ENCODE peak calls at places on chromosomes 1 and 21, in four cellular contexts. One of them, this sample, is unnamed.
A peak's percentile ranks its signal among the peaks of the same experiment; 100 is the strongest.

GRCh38 chr1:173287785-173288184 is 80.7 kb upstream of the TNFSF4 start:
- DNase-seq in vagina: no peak
- DNase-seq in psoas muscle: no peak
- DNase-seq in progenitor cell of endocrine pancreas: no peak
- DNase-seq in this sample: no peak

GRCh38 chr1:19258353-19258752 is 6.7 kb downstream of the MRTO4 start:
- DNase-seq in vagina: no peak
- DNase-seq in psoas muscle: no peak
- DNase-seq in progenitor cell of endocrine pancreas: no peak
- DNase-seq in this sample: no peak

GRCh38 chr1:25500694-25501093 is 42.7 kb upstream of the LDLRAP1 start:
- DNase-seq in vagina: no peak
- DNase-seq in psoas muscle: no peak
- DNase-seq in progenitor cell of endocrine pancreas: no peak
- DNase-seq in this sample: no peak

GRCh38 chr1:8332806-8333205 is 14.9 kb downstream of the SLC45A1 start:
- DNase-seq in vagina: no peak
- DNase-seq in psoas muscle: no peak
- DNase-seq in progenitor cell of endocrine pancreas: no peak
- DNase-seq in this sample: no peak

GRCh38 chr1:84759756-84760155 is 69.5 kb upstream of the SSX2IP start:
- DNase-seq in vagina: no peak
- DNase-seq in psoas muscle: no peak
- DNase-seq in progenitor cell of endocrine pancreas: no peak
- DNase-seq in this sample: no peak

GRCh38 chr1:5271264-5271663 is 616.9 kb downstream of the AJAP1 start:
- DNase-seq in vagina: no peak
- DNase-seq in psoas muscle: no peak
- DNase-seq in progenitor cell of endocrine pancreas: no peak
- DNase-seq in this sample: no peak

GRCh38 chr1:76868154-76868882 is 1.0 kb downstream of the ST6GALNAC5 start:
- DNase-seq in vagina: no peak
- DNase-seq in psoas muscle: peak; percentile 54
- DNase-seq in progenitor cell of endocrine pancreas: peak; percentile 37
- DNase-seq in this sample: no peak

GRCh38 chr1:207013321-207014085 is 19.1 kb downstream of the C1orf116 start:
- DNase-seq in vagina: peak; percentile 20
- DNase-seq in psoas muscle: no peak
- DNase-seq in progenitor cell of endocrine pancreas: no peak
- DNase-seq in this sample: no peak

GRCh38 chr1:18539171-18539570 is 58.4 kb downstream of the KLHDC7A start:
- DNase-seq in vagina: peak; percentile 37
- DNase-seq in psoas muscle: no peak
- DNase-seq in progenitor cell of endocrine pancreas: no peak
- DNase-seq in this sample: no peak

GRCh38 chr1:12496154-12496961 is 121.7 kb downstream of the DHRS3 start:
- DNase-seq in vagina: no peak
- DNase-seq in psoas muscle: no peak
- DNase-seq in progenitor cell of endocrine pancreas: no peak
- DNase-seq in this sample: no peak

GRCh38 chr1:242005866-242006565 is 7.1 kb upstream of the MAP1LC3C start:
- DNase-seq in vagina: no peak
- DNase-seq in psoas muscle: no peak
- DNase-seq in progenitor cell of endocrine pancreas: no peak
- DNase-seq in this sample: peak; percentile 55

GRCh38 chr1:215282557-215282956 is 200.0 kb downstream of the KCNK2 start:
- DNase-seq in vagina: no peak
- DNase-seq in psoas muscle: no peak
- DNase-seq in progenitor cell of endocrine pancreas: no peak
- DNase-seq in this sample: no peak

GRCh38 chr1:108109295-108109973 is 90.7 kb downstream of the SLC25A24 start:
- DNase-seq in vagina: no peak
- DNase-seq in psoas muscle: no peak
- DNase-seq in progenitor cell of endocrine pancreas: no peak
- DNase-seq in this sample: no peak

GRCh38 chr21:36047139-36047538 is 13.2 kb downstream of the SETD4 start:
- DNase-seq in vagina: no peak
- DNase-seq in psoas muscle: no peak
- DNase-seq in progenitor cell of endocrine pancreas: no peak
- DNase-seq in this sample: no peak

GRCh38 chr1:19395678-19396192 is 83.6 kb downstream of the SLC66A1 start:
- DNase-seq in vagina: no peak
- DNase-seq in psoas muscle: no peak
- DNase-seq in progenitor cell of endocrine pancreas: no peak
- DNase-seq in this sample: peak; percentile 94

GRCh38 chr1:206453111-206453510 is 17.2 kb upstream of the IKBKE start:
- DNase-seq in vagina: no peak
- DNase-seq in psoas muscle: no peak
- DNase-seq in progenitor cell of endocrine pancreas: no peak
- DNase-seq in this sample: no peak

GRCh38 chr1:199399996-199400714 is 627.4 kb upstream of the NR5A2 start:
- DNase-seq in vagina: no peak
- DNase-seq in psoas muscle: no peak
- DNase-seq in progenitor cell of endocrine pancreas: no peak
- DNase-seq in this sample: no peak

GRCh38 chr1:230753586-230754251 is 6.5 kb downstream of the CAPN9 start:
- DNase-seq in vagina: no peak
- DNase-seq in psoas muscle: no peak
- DNase-seq in progenitor cell of endocrine pancreas: peak; percentile 30
- DNase-seq in this sample: no peak

GRCh38 chr1:43774359-43774758 is 67.0 kb downstream of the ST3GAL3 start:
- DNase-seq in vagina: no peak
- DNase-seq in psoas muscle: no peak
- DNase-seq in progenitor cell of endocrine pancreas: no peak
- DNase-seq in this sample: peak; percentile 79

GRCh38 chr1:83725735-83726360 is 273.1 kb downstream of the TTLL7 start:
- DNase-seq in vagina: no peak
- DNase-seq in psoas muscle: no peak
- DNase-seq in progenitor cell of endocrine pancreas: no peak
- DNase-seq in this sample: no peak
- TF ChIP-seq CTCF in vagina: no peak
- TF ChIP-seq CTCF in psoas muscle: no peak
- TF ChIP-seq CTCF in progenitor cell of endocrine pancreas: no peak
- TF ChIP-seq CTCF in this sample: no peak

DNA sequence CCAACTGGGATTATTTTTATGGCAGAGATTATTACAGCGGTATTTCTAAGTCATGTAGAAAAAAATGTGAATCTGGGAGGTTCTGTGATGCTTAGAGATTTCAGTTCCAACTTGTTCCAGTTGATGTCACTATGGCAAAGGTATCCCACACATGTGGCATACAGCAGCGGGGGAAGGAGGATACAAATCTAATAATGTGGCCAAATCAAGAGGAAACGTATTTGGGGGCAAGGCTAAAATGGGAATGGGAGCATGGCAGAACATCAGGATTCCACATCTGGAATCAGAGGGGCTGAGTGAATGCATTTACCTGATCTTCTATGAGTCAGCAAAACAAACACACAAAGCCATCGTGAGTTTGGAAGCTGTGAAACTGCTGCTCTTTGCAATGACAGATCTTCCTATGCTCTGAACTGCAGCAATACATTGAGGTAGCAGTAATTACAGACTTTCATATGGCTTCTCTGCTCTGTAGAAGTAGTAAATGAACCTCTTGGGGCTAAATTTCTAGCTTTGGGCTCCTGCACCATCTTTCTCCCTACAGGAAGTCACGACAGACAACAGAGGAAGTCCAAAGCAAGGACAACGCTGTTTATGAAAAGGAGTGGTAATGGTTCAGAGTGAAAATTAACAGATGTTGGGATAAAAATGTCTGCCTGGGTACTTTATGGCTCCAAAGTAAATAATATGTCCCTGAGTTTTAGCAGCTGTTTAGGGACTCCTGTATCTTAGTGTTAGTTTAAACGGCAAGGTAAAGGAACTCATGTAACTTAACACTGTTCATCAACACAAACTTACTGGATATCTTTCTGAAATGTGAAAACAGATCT is 55.6 kb downstream of the GABPA start:
- DNase-seq in vagina: no peak
- DNase-seq in psoas muscle: no peak
- DNase-seq in progenitor cell of endocrine pancreas: no peak
- DNase-seq in this sample: peak; percentile 60
- TF ChIP-seq CTCF in vagina: no peak
- TF ChIP-seq CTCF in psoas muscle: peak; percentile 28
- TF ChIP-seq CTCF in progenitor cell of endocrine pancreas: peak; percentile 47
- TF ChIP-seq CTCF in this sample: peak; percentile 36

DNA sequence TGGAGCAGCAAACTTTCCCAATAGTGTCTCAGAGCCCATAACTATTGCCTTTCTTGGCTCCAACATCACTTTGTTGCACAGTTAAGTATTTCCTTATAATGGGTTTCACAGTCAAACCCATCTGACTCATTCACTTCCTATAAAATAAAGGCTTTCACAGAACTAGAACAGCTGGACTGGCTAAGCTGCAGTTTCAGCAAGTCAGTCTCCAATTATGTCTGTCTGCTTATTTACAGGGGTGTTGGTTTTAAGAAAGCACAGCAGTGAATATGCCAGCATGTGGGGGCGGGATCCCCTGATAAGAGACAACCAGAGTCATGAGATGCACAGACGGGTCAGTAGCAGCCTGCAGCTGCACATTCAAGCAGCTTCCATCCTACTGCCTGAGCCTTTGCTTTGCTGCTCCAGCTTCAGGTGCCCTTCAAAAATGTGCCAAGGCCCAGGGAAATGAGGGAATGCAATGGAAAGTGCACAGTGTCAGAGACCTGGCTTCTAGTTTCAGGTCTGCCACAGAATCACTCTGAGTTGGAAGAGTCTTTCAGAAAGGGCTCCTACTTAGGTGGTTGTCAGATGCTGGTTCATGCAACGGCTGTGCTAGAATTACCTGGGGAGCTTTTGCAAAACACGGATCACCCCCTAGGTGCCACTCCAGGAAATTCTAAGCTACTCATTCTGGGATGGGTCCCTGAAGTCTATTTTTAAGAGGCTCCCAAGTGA is 24.8 kb downstream of the RNF19B start:
- DNase-seq in vagina: no peak
- DNase-seq in psoas muscle: no peak
- DNase-seq in progenitor cell of endocrine pancreas: no peak
- DNase-seq in this sample: peak; percentile 84
- TF ChIP-seq CTCF in vagina: no peak
- TF ChIP-seq CTCF in psoas muscle: no peak
- TF ChIP-seq CTCF in progenitor cell of endocrine pancreas: no peak
- TF ChIP-seq CTCF in this sample: no peak

GRCh38 chr21:37915941-37916794 is at the start of gene KCNJ6:
- DNase-seq in vagina: no peak
- DNase-seq in psoas muscle: no peak
- DNase-seq in progenitor cell of endocrine pancreas: peak; percentile 59
- DNase-seq in this sample: peak; percentile 82
- TF ChIP-seq CTCF in vagina: no peak
- TF ChIP-seq CTCF in psoas muscle: no peak
- TF ChIP-seq CTCF in progenitor cell of endocrine pancreas: peak; percentile 57
- TF ChIP-seq CTCF in this sample: peak; percentile 73

GRCh38 chr1:219880765-219881457 is 47.4 kb downstream of the SLC30A10 start:
- DNase-seq in vagina: no peak
- DNase-seq in psoas muscle: no peak
- DNase-seq in progenitor cell of endocrine pancreas: no peak
- DNase-seq in this sample: no peak

GRCh38 chr1:219871427-219872057 is 56.8 kb downstream of the SLC30A10 start:
- DNase-seq in vagina: no peak
- DNase-seq in psoas muscle: no peak
- DNase-seq in progenitor cell of endocrine pancreas: no peak
- DNase-seq in this sample: no peak

GRCh38 chr1:219882116-219882515 is 46.2 kb downstream of the SLC30A10 start:
- DNase-seq in vagina: no peak
- DNase-seq in psoas muscle: no peak
- DNase-seq in progenitor cell of endocrine pancreas: no peak
- DNase-seq in this sample: no peak

GRCh38 chr1:219875860-219876259 is 52.5 kb downstream of the SLC30A10 start:
- DNase-seq in vagina: no peak
- DNase-seq in psoas muscle: no peak
- DNase-seq in progenitor cell of endocrine pancreas: no peak
- DNase-seq in this sample: no peak

DNA sequence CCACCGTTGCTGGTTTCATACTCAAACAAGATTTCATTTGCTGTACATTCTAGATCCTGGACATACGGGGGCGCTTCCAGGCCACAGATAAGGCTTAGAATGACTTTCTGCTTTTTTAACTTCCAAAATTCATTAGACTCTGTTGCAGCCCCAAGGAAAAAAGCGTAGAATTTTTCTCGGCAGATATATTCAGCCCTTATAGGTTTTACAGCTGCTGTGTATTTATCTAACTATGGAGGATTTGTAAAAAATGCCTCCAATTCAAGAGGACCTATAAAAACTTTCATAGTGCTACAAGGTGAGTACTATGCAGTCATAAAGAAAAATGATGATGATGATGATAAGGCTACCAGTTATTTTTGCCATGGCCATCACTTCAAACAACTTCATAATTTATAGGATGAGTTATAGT is 51.6 kb downstream of the SLC30A10 start:
- DNase-seq in vagina: no peak
- DNase-seq in psoas muscle: no peak
- DNase-seq in progenitor cell of endocrine pancreas: no peak
- DNase-seq in this sample: peak; percentile 4
- TF ChIP-seq CTCF in vagina: no peak
- TF ChIP-seq CTCF in psoas muscle: no peak
- TF ChIP-seq CTCF in progenitor cell of endocrine pancreas: peak; percentile 22
- TF ChIP-seq CTCF in this sample: no peak

GRCh38 chr1:13823936-13824335 is 123.9 kb downstream of the PRDM2 start:
- DNase-seq in vagina: peak; percentile 49
- DNase-seq in psoas muscle: no peak
- DNase-seq in progenitor cell of endocrine pancreas: no peak
- DNase-seq in this sample: no peak

GRCh38 chr1:13826591-13826990 is 126.6 kb downstream of the PRDM2 start:
- DNase-seq in vagina: no peak
- DNase-seq in psoas muscle: no peak
- DNase-seq in progenitor cell of endocrine pancreas: no peak
- DNase-seq in this sample: no peak

GRCh38 chr1:13824626-13825025 is 124.6 kb downstream of the PRDM2 start:
- DNase-seq in vagina: peak; percentile 65
- DNase-seq in psoas muscle: no peak
- DNase-seq in progenitor cell of endocrine pancreas: no peak
- DNase-seq in this sample: no peak

GRCh38 chr1:13823126-13823880 is 123.3 kb downstream of the PRDM2 start:
- DNase-seq in vagina: peak; percentile 42
- DNase-seq in psoas muscle: no peak
- DNase-seq in progenitor cell of endocrine pancreas: no peak
- DNase-seq in this sample: no peak

DNA sequence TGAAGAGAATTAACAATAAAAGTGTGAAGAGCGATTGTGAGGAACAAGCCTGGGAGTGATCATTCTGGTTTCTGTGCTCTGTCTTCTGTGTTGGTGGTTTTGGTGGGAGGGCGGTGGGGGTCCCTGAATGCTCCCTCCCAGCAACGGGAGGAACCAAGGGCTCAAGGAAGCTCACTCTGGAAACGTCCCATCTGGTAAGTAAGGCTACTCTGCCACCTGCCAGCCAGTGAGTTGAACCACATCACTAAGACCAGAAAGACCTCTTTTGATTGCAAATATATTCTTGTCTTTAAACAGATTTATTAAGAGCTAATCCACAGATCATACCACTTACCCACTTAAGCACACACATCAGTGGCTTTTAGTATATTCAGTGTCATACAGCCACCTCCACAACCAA is 125.0 kb downstream of the PRDM2 start:
- DNase-seq in vagina: peak; percentile 77
- DNase-seq in psoas muscle: no peak
- DNase-seq in progenitor cell of endocrine pancreas: no peak
- DNase-seq in this sample: no peak
- TF ChIP-seq CTCF in vagina: no peak
- TF ChIP-seq CTCF in psoas muscle: no peak
- TF ChIP-seq CTCF in progenitor cell of endocrine pancreas: no peak
- TF ChIP-seq CTCF in this sample: no peak